ENCODE peak calls at places on chromosomes 7 and 10, in five cellular contexts. One of them, this sample, is unnamed.

GRCh38 chr10:93501650-93502049 is 5.2 kb downstream of the CEP55 start:
- DNase-seq in neural crest cell: no peak
- DNase-seq in hypothalamus: no peak
- DNase-seq in amygdala: no peak
- DNase-seq in H7: no peak
- DNase-seq in this sample: no peak

GRCh38 chr10:110790913-110791525 is 80.7 kb upstream of the PDCD4 start:
- DNase-seq in H7: no peak
- DNase-seq in amygdala: no peak
- DNase-seq in hypothalamus: no peak
- DNase-seq in neural crest cell: no peak
- DNase-seq in this sample: peak; percentile 5

GRCh38 chr10:314381-314780 is 179.1 kb downstream of the ZMYND11 start:
- DNase-seq in hypothalamus: no peak
- DNase-seq in amygdala: no peak
- DNase-seq in H7: peak; percentile 32
- DNase-seq in neural crest cell: no peak
- DNase-seq in this sample: no peak

GRCh38 chr7:17466201-17466600 is 167.7 kb downstream of the AHR start:
- DNase-seq in neural crest cell: no peak
- DNase-seq in H7: no peak
- DNase-seq in amygdala: no peak
- DNase-seq in hypothalamus: no peak
- DNase-seq in this sample: no peak

GRCh38 chr7:118629898-118630469 is 405.5 kb downstream of the ANKRD7 start:
- DNase-seq in hypothalamus: no peak
- DNase-seq in H7: peak; percentile 5
- DNase-seq in amygdala: no peak
- DNase-seq in neural crest cell: no peak
- DNase-seq in this sample: no peak

GRCh38 chr7:33964417-33965115 is 59.2 kb downstream of the BMPER start:
- DNase-seq in hypothalamus: no peak
- DNase-seq in H7: no peak
- DNase-seq in neural crest cell: no peak
- DNase-seq in amygdala: no peak
- DNase-seq in this sample: no peak

GRCh38 chr10:5591336-5591824 is 66.6 kb downstream of the CALML3 start:
- DNase-seq in hypothalamus: no peak
- DNase-seq in neural crest cell: no peak
- DNase-seq in amygdala: no peak
- DNase-seq in H7: peak; percentile 72
- DNase-seq in this sample: no peak

GRCh38 chr7:91713669-91714068 is 166.8 kb downstream of the MTERF1 start:
- DNase-seq in neural crest cell: no peak
- DNase-seq in amygdala: no peak
- DNase-seq in H7: no peak
- DNase-seq in hypothalamus: no peak
- DNase-seq in this sample: no peak

GRCh38 chr10:14573666-14574261 is 200.9 kb downstream of the FAM107B start:
- DNase-seq in H7: no peak
- DNase-seq in neural crest cell: no peak
- DNase-seq in amygdala: no peak
- DNase-seq in hypothalamus: no peak
- DNase-seq in this sample: no peak

GRCh38 chr7:103934508-103934907 is 55.0 kb downstream of the RELN start:
- DNase-seq in H7: no peak
- DNase-seq in hypothalamus: no peak
- DNase-seq in amygdala: no peak
- DNase-seq in neural crest cell: no peak
- DNase-seq in this sample: no peak

GRCh38 chr7:111756687-111757178 is 194.4 kb upstream of the IMMP2L start:
- DNase-seq in neural crest cell: peak; percentile 50
- DNase-seq in hypothalamus: peak; percentile 80
- DNase-seq in H7: peak; percentile 51
- DNase-seq in amygdala: peak; percentile 61
- DNase-seq in this sample: peak; percentile 30

GRCh38 chr7:151440799-151441443 is 980 bp upstream of the CRYGN start:
- DNase-seq in neural crest cell: no peak
- DNase-seq in amygdala: no peak
- DNase-seq in H7: peak; percentile 72
- DNase-seq in hypothalamus: no peak
- DNase-seq in this sample: no peak

GRCh38 chr10:16756561-16757221 is 60.5 kb downstream of the RSU1 start:
- DNase-seq in neural crest cell: no peak
- DNase-seq in amygdala: no peak
- DNase-seq in hypothalamus: no peak
- DNase-seq in H7: no peak
- DNase-seq in this sample: no peak

GRCh38 chr10:71083457-71083975 is 128.9 kb upstream of the UNC5B start:
- DNase-seq in hypothalamus: no peak
- DNase-seq in H7: peak; percentile 19
- DNase-seq in amygdala: no peak
- DNase-seq in neural crest cell: no peak
- DNase-seq in this sample: no peak

GRCh38 chr7:138755331-138755747 is 42.5 kb upstream of the TMEM213 start:
- DNase-seq in hypothalamus: no peak
- DNase-seq in H7: peak; percentile 63
- DNase-seq in amygdala: no peak
- DNase-seq in neural crest cell: no peak
- DNase-seq in this sample: no peak

GRCh38 chr7:93728292-93728691 is 153.8 kb upstream of the CALCR start:
- DNase-seq in neural crest cell: no peak
- DNase-seq in amygdala: no peak
- DNase-seq in hypothalamus: no peak
- DNase-seq in H7: no peak
- DNase-seq in this sample: no peak

GRCh38 chr7:46534593-46535271 is 613.7 kb upstream of the IGFBP3 start:
- DNase-seq in hypothalamus: no peak
- DNase-seq in H7: peak; percentile 4
- DNase-seq in neural crest cell: no peak
- DNase-seq in amygdala: no peak
- DNase-seq in this sample: no peak

GRCh38 chr7:149723082-149723767 is 50.2 kb downstream of the ZNF467 start:
- DNase-seq in H7: no peak
- DNase-seq in hypothalamus: no peak
- DNase-seq in neural crest cell: no peak
- DNase-seq in amygdala: no peak
- DNase-seq in this sample: no peak

GRCh38 chr10:69407621-69408301 is 9.0 kb downstream of the TACR2 start:
- DNase-seq in amygdala: no peak
- DNase-seq in H7: peak; percentile 76
- DNase-seq in hypothalamus: no peak
- DNase-seq in neural crest cell: no peak
- DNase-seq in this sample: no peak

GRCh38 chr10:68208424-68209042 is 23.4 kb downstream of the ATOH7 start:
- DNase-seq in amygdala: no peak
- DNase-seq in H7: peak; percentile 67
- DNase-seq in neural crest cell: peak; percentile 51
- DNase-seq in hypothalamus: peak; percentile 58
- DNase-seq in this sample: no peak

GRCh38 chr7:131194070-131194865 is 133.4 kb upstream of the MKLN1 start:
- DNase-seq in hypothalamus: no peak
- DNase-seq in neural crest cell: no peak
- DNase-seq in H7: no peak
- DNase-seq in amygdala: no peak
- DNase-seq in this sample: no peak

GRCh38 chr7:99949645-99950228 is 20.3 kb upstream of the GJC3 start:
- DNase-seq in neural crest cell: no peak
- DNase-seq in amygdala: no peak
- DNase-seq in hypothalamus: no peak
- DNase-seq in H7: no peak
- DNase-seq in this sample: no peak

GRCh38 chr10:73798927-73799563 is 12.4 kb downstream of the NDST2 start:
- DNase-seq in amygdala: no peak
- DNase-seq in H7: no peak
- DNase-seq in hypothalamus: no peak
- DNase-seq in neural crest cell: no peak
- DNase-seq in this sample: no peak

GRCh38 chr7:43108255-43109011 is 4.0 kb upstream of the HECW1 start:
- DNase-seq in hypothalamus: peak; percentile 47
- DNase-seq in amygdala: no peak
- DNase-seq in neural crest cell: peak; percentile 83
- DNase-seq in H7: peak; percentile 73
- DNase-seq in this sample: peak; percentile 53

GRCh38 chr7:15041226-15041625 is 138.7 kb upstream of the DGKB start:
- DNase-seq in hypothalamus: no peak
- DNase-seq in neural crest cell: no peak
- DNase-seq in amygdala: no peak
- DNase-seq in H7: no peak
- DNase-seq in this sample: no peak

GRCh38 chr7:108480311-108480710 is 24.1 kb upstream of the NRCAM start:
- DNase-seq in amygdala: no peak
- DNase-seq in neural crest cell: no peak
- DNase-seq in hypothalamus: no peak
- DNase-seq in H7: no peak
- DNase-seq in this sample: no peak

This sample was measured in lower leg skin.